ENCODE peak calls at places on chromosomes 4 and X, in nine cellular contexts. Y is testis, R is uterus, P is fibroblast of the aortic adventitia, K is prostate gland, S is coronary artery, W is cardiac fibroblast, O is foreskin fibroblast, B is GM12865. U is an unnamed sample.
A peak's percentile ranks its signal among the peaks of the same experiment; 100 is the strongest.

GRCh38 chr4:147942729-147943128 is 210.8 kb downstream of the ARHGAP10 start:
- DNase-seq in S (no peak), P (no peak), W (peak; percentile 32), K (no peak), R (no peak), O (no peak), B (peak; percentile 18), Y (no peak), U (no peak)

GRCh38 chr4:60396680-60397079 is 803.4 kb upstream of the ADGRL3 start:
- DNase-seq in Y (no peak), S (no peak), K (no peak), W (peak; percentile 29), O (no peak), P (no peak), R (no peak), B (no peak), U (no peak)

GRCh38 chrX:25020391-25021131 is 4.8 kb upstream of the ARX start:
- DNase-seq in B (peak; percentile 23), Y (no peak), O (no peak), S (no peak), W (no peak), R (no peak), K (no peak), P (no peak), U (no peak)

GRCh38 chr4:106614446-106614845 is 245.9 kb upstream of the GIMD1 start:
- DNase-seq in Y (no peak), R (no peak), O (no peak), S (no peak), W (no peak), K (no peak), P (peak; percentile 23), B (no peak), U (peak; percentile 21)

GRCh38 chr4:168059251-168059650 is 33.1 kb upstream of the ANXA10 start:
- DNase-seq in R (no peak), Y (no peak), S (no peak), P (peak; percentile 76), K (no peak), B (no peak), O (peak; percentile 30), W (peak; percentile 81), U (peak; percentile 69)

GRCh38 chr4:95505149-95505548 is 43.6 kb downstream of the UNC5C start:
- DNase-seq in R (no peak), W (peak; percentile 44), B (no peak), O (no peak), S (no peak), K (no peak), P (peak; percentile 75), Y (no peak), U (no peak)

GRCh38 chrX:130049821-130050220 is 60.5 kb downstream of the ELF4 start:
- DNase-seq in R (no peak), S (no peak), O (no peak), K (no peak), P (peak; percentile 17), W (no peak), B (no peak), Y (no peak), U (no peak)

GRCh38 chr4:147355849-147356248 is 125.0 kb upstream of the EDNRA start:
- DNase-seq in K (no peak), O (peak; percentile 83), S (no peak), Y (no peak), R (no peak), P (peak; percentile 67), B (no peak), W (peak; percentile 97), U (peak; percentile 71)

GRCh38 chr4:56077676-56078075 is 128.9 kb downstream of the CEP135 start:
- DNase-seq in B (no peak), W (peak; percentile 11), K (no peak), O (no peak), Y (no peak), P (peak; percentile 2), R (no peak), S (no peak), U (no peak)

GRCh38 chr4:6334203-6334887 is 64.7 kb downstream of the WFS1 start:
- DNase-seq in S (no peak), W (no peak), R (no peak), Y (no peak), O (no peak), B (no peak), K (no peak), P (no peak), U (no peak)

GRCh38 chr4:76535603-76536380 is 100.8 kb downstream of the SHROOM3 start:
- DNase-seq in R (no peak), S (no peak), B (no peak), O (peak; percentile 46), W (no peak), P (peak; percentile 13), K (no peak), Y (no peak), U (peak; percentile 22)

GRCh38 chr4:41866799-41867677 is 68.2 kb upstream of the TMEM33 start:
- DNase-seq in W (no peak), B (no peak), P (no peak), O (no peak), K (no peak), S (no peak), R (no peak), Y (no peak), U (no peak)

GRCh38 chr4:161817822-161818412 is 345.9 kb downstream of the FSTL5 start:
- DNase-seq in B (no peak), O (no peak), S (no peak), P (no peak), W (no peak), K (no peak), R (no peak), Y (no peak), U (no peak)

GRCh38 chr4:13989496-13989895 is 362.0 kb upstream of the BOD1L1 start:
- DNase-seq in P (no peak), W (peak; percentile 55), O (no peak), K (no peak), S (no peak), Y (peak; percentile 43), R (no peak), B (no peak), U (no peak)

GRCh38 chr4:186726150-186726439 is 2.4 kb upstream of the FAT1 start:
- DNase-seq in B (no peak), K (no peak), W (no peak), P (no peak), Y (no peak), R (no peak), O (no peak), S (no peak), U (no peak)
- TF ChIP-seq CTCF in B (no peak), K (peak; percentile 14), W (no peak), P (no peak), Y (no peak), R (no peak), O (no peak), S (no peak), U (no peak)

GRCh38 chr4:73945140-73945539 is 36.7 kb downstream of the PF4 start:
- DNase-seq in Y (no peak), S (no peak), W (no peak), K (no peak), R (no peak), P (no peak), O (no peak), B (no peak), U (no peak)

GRCh38 chr4:73947239-73947985 is 34.4 kb downstream of the PF4 start:
- DNase-seq in S (no peak), Y (no peak), O (no peak), R (no peak), B (no peak), K (no peak), P (no peak), W (no peak), U (no peak)

GRCh38 chr4:73943555-73943954 is 38.3 kb downstream of the PF4 start:
- DNase-seq in O (no peak), W (no peak), P (no peak), Y (no peak), B (no peak), K (no peak), R (no peak), S (no peak), U (no peak)

GRCh38 chr4:73945674-73946449 is 36.0 kb downstream of the PF4 start:
- DNase-seq in B (no peak), O (no peak), Y (no peak), R (no peak), W (no peak), K (no peak), S (no peak), P (no peak), U (no peak)

GRCh38 chr4:73944061-73944875 is 37.6 kb downstream of the PF4 start:
- DNase-seq in Y (peak; percentile 51), R (no peak), S (no peak), B (no peak), W (peak; percentile 29), K (no peak), O (no peak), P (peak; percentile 28), U (no peak)
- TF ChIP-seq CTCF in Y (no peak), R (no peak), S (no peak), B (no peak), W (no peak), K (no peak), O (no peak), P (no peak), U (no peak)

DNA sequence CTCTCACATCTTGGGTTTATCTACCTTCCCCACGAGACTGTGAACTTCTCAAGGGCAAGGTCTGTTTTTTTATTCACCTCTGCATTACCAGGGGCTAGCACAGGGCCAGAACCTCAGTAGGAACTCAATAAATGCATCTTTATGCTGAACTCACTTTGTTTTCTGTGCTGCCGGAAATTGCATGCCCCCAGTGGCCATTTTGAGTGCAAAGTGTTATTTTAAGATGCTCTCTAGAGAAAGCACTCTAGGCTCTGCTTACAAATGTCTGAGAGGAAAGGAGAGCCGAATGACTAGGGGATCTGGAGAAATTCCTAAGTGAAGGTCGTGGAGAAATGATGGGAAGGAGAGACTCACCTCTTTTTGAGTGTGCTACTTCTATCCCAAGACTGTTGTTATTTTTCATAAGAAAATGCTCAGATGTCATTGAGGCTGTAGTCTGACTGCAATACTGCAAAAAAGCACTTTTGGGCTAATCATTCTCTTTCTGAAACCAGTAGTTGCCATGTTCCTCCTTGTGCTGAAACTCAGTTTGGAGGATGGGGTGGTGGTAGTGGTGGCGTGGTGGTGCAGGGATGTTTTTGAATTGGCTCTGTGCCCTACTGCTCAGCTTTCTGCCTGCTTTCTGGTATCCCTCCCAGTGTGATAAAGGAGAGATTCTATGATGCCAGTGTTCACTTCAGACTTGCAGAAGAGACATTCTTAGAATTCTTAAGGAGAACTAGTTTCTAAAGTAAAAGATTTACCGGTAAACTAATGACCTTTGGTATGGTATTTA is 41.3 kb downstream of the DOCK11 start:
- DNase-seq in O (no peak), Y (no peak), K (no peak), B (peak; percentile 72), R (no peak), P (peak; percentile 61), S (no peak), W (peak; percentile 49), U (no peak)
- TF ChIP-seq CTCF in O (no peak), Y (peak; percentile 29), K (no peak), B (peak; percentile 48), R (peak; percentile 26), P (peak; percentile 44), S (no peak), W (peak; percentile 53), U (peak; percentile 68)

GRCh38 chrX:68234171-68234910 is 199.0 kb downstream of the OPHN1 start:
- DNase-seq in R (no peak), P (no peak), W (no peak), Y (no peak), B (no peak), K (no peak), O (no peak), S (no peak), U (no peak)

DNA sequence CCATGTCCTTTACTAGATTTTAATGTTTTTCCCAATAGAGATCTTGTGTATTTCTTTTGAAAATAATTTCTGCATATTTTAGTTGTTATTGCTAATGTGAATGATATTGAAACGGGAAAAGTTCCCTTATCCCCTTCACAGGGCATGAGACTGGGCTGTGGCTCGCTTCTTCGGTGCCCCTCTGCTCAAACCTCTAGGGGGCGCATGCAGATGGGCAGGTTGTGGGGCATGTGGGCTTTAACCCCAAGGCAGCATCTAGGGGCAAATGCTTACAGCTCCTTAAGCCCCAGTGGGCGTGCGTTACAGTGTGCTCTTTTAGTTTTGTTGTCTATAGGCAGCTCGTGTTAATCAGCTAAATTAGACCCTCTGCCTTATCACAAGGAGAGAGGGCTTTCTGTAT is 194.7 kb downstream of the OPHN1 start:
- DNase-seq in R (no peak), S (no peak), W (no peak), K (no peak), B (peak; percentile 1), O (no peak), P (no peak), Y (no peak), U (no peak)
- TF ChIP-seq CTCF in R (no peak), S (no peak), W (peak; percentile 47), K (no peak), B (peak; percentile 35), O (peak; percentile 20), P (peak; percentile 47), Y (no peak), U (peak; percentile 75)